ENCODE peak calls at places on chromosome 22, in six cellular contexts. One of them, this sample, is unnamed.
A peak's percentile ranks its signal among the peaks of the same experiment; 100 is the strongest.

GRCh38 chr22:25172153-25172552 is 27.5 kb upstream of the CRYBB3 start:
- DNase-seq in EL: no peak
- DNase-seq in lower lobe of right lung: no peak
- DNase-seq in uterus: no peak
- DNase-seq in neural progenitor cell: no peak
- DNase-seq in anterior cingulate cortex: no peak
- DNase-seq in this sample: no peak

GRCh38 chr22:50030315-50031188 is 18.0 kb upstream of the IL17REL start:
- DNase-seq in neural progenitor cell: peak; percentile 94
- DNase-seq in anterior cingulate cortex: peak; percentile 13
- DNase-seq in lower lobe of right lung: peak; percentile 88
- DNase-seq in EL: peak; percentile 56
- DNase-seq in uterus: peak; percentile 74
- DNase-seq in this sample: peak; percentile 44

GRCh38 chr22:37298748-37299495 is 16.6 kb downstream of the CYTH4 start:
- DNase-seq in anterior cingulate cortex: no peak
- DNase-seq in neural progenitor cell: no peak
- DNase-seq in EL: no peak
- DNase-seq in lower lobe of right lung: no peak
- DNase-seq in uterus: no peak
- DNase-seq in this sample: no peak

GRCh38 chr22:48262596-48263430 is 1500.4 kb downstream of the TBC1D22A start:
- DNase-seq in lower lobe of right lung: no peak
- DNase-seq in neural progenitor cell: no peak
- DNase-seq in uterus: no peak
- DNase-seq in EL: no peak
- DNase-seq in anterior cingulate cortex: no peak
- DNase-seq in this sample: no peak

GRCh38 chr22:27720860-27721259 is 80.7 kb downstream of the MN1 start:
- DNase-seq in anterior cingulate cortex: no peak
- DNase-seq in EL: no peak
- DNase-seq in neural progenitor cell: no peak
- DNase-seq in lower lobe of right lung: no peak
- DNase-seq in uterus: no peak
- DNase-seq in this sample: no peak

GRCh38 chr22:28299760-28300159 is 379.9 kb downstream of the TTC28 start:
- DNase-seq in neural progenitor cell: no peak
- DNase-seq in uterus: peak; percentile 55
- DNase-seq in EL: no peak
- DNase-seq in anterior cingulate cortex: no peak
- DNase-seq in lower lobe of right lung: no peak
- DNase-seq in this sample: no peak

GRCh38 chr22:29072193-29072978 is 449 bp upstream of the KREMEN1 start:
- DNase-seq in uterus: peak; percentile 87
- DNase-seq in anterior cingulate cortex: peak; percentile 51
- DNase-seq in neural progenitor cell: peak; percentile 92
- DNase-seq in EL: peak; percentile 75
- DNase-seq in lower lobe of right lung: peak; percentile 97
- DNase-seq in this sample: peak; percentile 78

GRCh38 chr22:35477911-35478582 is 62.6 kb upstream of the RASD2 start:
- DNase-seq in lower lobe of right lung: no peak
- DNase-seq in anterior cingulate cortex: no peak
- DNase-seq in neural progenitor cell: no peak
- DNase-seq in uterus: peak; percentile 79
- DNase-seq in EL: peak; percentile 93
- DNase-seq in this sample: no peak

GRCh38 chr22:30984317-30984716 is 15.3 kb downstream of the TUG1 start:
- DNase-seq in uterus: no peak
- DNase-seq in anterior cingulate cortex: no peak
- DNase-seq in EL: no peak
- DNase-seq in neural progenitor cell: no peak
- DNase-seq in lower lobe of right lung: no peak
- DNase-seq in this sample: no peak

GRCh38 chr22:44357296-44357961 is 44.7 kb upstream of the SHISAL1 start:
- DNase-seq in uterus: peak; percentile 18
- DNase-seq in anterior cingulate cortex: no peak
- DNase-seq in lower lobe of right lung: peak; percentile 20
- DNase-seq in neural progenitor cell: peak; percentile 56
- DNase-seq in EL: no peak
- DNase-seq in this sample: no peak

GRCh38 chr22:41401781-41402648 is 20.3 kb downstream of the TEF start:
- DNase-seq in uterus: peak; percentile 60
- DNase-seq in lower lobe of right lung: peak; percentile 81
- DNase-seq in EL: peak; percentile 82
- DNase-seq in anterior cingulate cortex: peak; percentile 81
- DNase-seq in neural progenitor cell: peak; percentile 37
- DNase-seq in this sample: no peak

GRCh38 chr22:28479912-28480311 is 199.7 kb downstream of the TTC28 start:
- DNase-seq in EL: no peak
- DNase-seq in neural progenitor cell: no peak
- DNase-seq in lower lobe of right lung: no peak
- DNase-seq in uterus: no peak
- DNase-seq in anterior cingulate cortex: no peak
- DNase-seq in this sample: no peak

GRCh38 chr22:48736593-48737460 is 1090.8 kb downstream of the BRD1 start:
- DNase-seq in EL: no peak
- DNase-seq in uterus: no peak
- DNase-seq in neural progenitor cell: no peak
- DNase-seq in anterior cingulate cortex: no peak
- DNase-seq in lower lobe of right lung: no peak
- DNase-seq in this sample: no peak

GRCh38 chr22:39148727-39149535 is 3.5 kb downstream of the CBX7 start:
- DNase-seq in anterior cingulate cortex: no peak
- DNase-seq in uterus: peak; percentile 79
- DNase-seq in EL: peak; percentile 21
- DNase-seq in lower lobe of right lung: no peak
- DNase-seq in neural progenitor cell: peak; percentile 56
- DNase-seq in this sample: peak; percentile 80

This sample was measured in tibial nerve.